ENCODE peak calls at places on chromosomes 16 and 17, in six cellular contexts. M is H1, J is mesendoderm, R is ACHN, H is ELR, T is NCI-H1930. W is an unnamed sample.

GRCh38 chr16:87541882-87542234 is 49.0 kb upstream of the ZCCHC14 start:
- DNase-seq in M (no peak), J (no peak), R (no peak), H (no peak), T (no peak), W (peak; percentile 19)

GRCh38 chr17:52159810-52160578 is 1.5 kb upstream of the CA10 start:
- DNase-seq in M (no peak), J (peak; percentile 8), R (no peak), H (no peak), T (no peak), W (no peak)

GRCh38 chr17:71828182-71828596 is 292.6 kb upstream of the SOX9 start:
- DNase-seq in M (peak; percentile 83), J (peak; percentile 98), R (no peak), H (peak; percentile 53), T (no peak), W (peak; percentile 7)

GRCh38 chr16:19294156-19294649 is 8.7 kb downstream of the CLEC19A start:
- DNase-seq in M (no peak), J (no peak), R (no peak), H (no peak), T (no peak), W (no peak)

GRCh38 chr16:30628628-30629342 is 18.6 kb upstream of the ZNF689 start:
- DNase-seq in M (peak; percentile 98), J (peak; percentile 81), R (peak; percentile 82), H (peak; percentile 84), T (peak; percentile 87), W (peak; percentile 74)

GRCh38 chr16:88686439-88687253 is at the start of gene SNAI3:
- DNase-seq in M (peak; percentile 98), J (peak; percentile 75), R (peak; percentile 85), H (peak; percentile 66), T (peak; percentile 64), W (peak; percentile 71)

GRCh38 chr17:57309479-57309878 is 53.2 kb downstream of the MSI2 start:
- DNase-seq in M (no peak), J (no peak), R (no peak), H (no peak), T (no peak), W (no peak)

GRCh38 chr17:50817142-50817751 is 18.1 kb upstream of the WFIKKN2 start:
- DNase-seq in M (peak; percentile 82), J (peak; percentile 38), R (peak; percentile 53), H (peak; percentile 61), T (peak; percentile 46), W (peak; percentile 14)

GRCh38 chr17:40415390-40415789 is 2.3 kb downstream of the TOP2A start:
- DNase-seq in M (no peak), J (peak; percentile 45), R (peak; percentile 63), H (peak; percentile 70), T (peak; percentile 16), W (peak; percentile 64)

GRCh38 chr17:50550661-50551432 is 3.9 kb downstream of the SPATA20 start:
- DNase-seq in M (peak; percentile 90), J (peak; percentile 94), R (peak; percentile 83), H (peak; percentile 86), T (peak; percentile 44), W (peak; percentile 53)

GRCh38 chr16:2150418-2151187 is 2.2 kb downstream of the RAB26 start:
- DNase-seq in M (peak; percentile 83), J (peak; percentile 94), R (peak; percentile 38), H (peak; percentile 72), T (peak; percentile 27), W (peak; percentile 19)

GRCh38 chr16:62079236-62079635 is 43.0 kb upstream of the CDH8 start:
- DNase-seq in M (no peak), J (no peak), R (no peak), H (no peak), T (no peak), W (peak; percentile 52)

GRCh38 chr16:63592852-63593251 is 1529.0 kb downstream of the CDH11 start:
- DNase-seq in M (no peak), J (no peak), R (no peak), H (no peak), T (no peak), W (no peak)

GRCh38 chr16:30551781-30552180 is 6.4 kb downstream of the ZNF764 start:
- DNase-seq in M (no peak), J (peak; percentile 72), R (no peak), H (no peak), T (no peak), W (no peak)

GRCh38 chr17:42436401-42436800 is 13.3 kb upstream of the CAVIN1 start:
- DNase-seq in M (no peak), J (no peak), R (no peak), H (peak; percentile 87), T (peak; percentile 61), W (peak; percentile 97)

GRCh38 chr16:26963109-26963508 is 103.6 kb upstream of the C16orf82 start:
- DNase-seq in M (peak; percentile 70), J (peak; percentile 77), R (peak; percentile 27), H (peak; percentile 29), T (no peak), W (no peak)

GRCh38 chr17:13140750-13141149 is 122.9 kb upstream of the ELAC2 start:
- DNase-seq in M (peak; percentile 46), J (peak; percentile 88), R (no peak), H (no peak), T (no peak), W (no peak)

GRCh38 chr16:80652441-80652840 is 111.6 kb downstream of the DYNLRB2 start:
- DNase-seq in M (no peak), J (no peak), R (no peak), H (no peak), T (no peak), W (no peak)

GRCh38 chr17:63961355-63962207 is 11.1 kb downstream of the SCN4A start:
- DNase-seq in M (peak; percentile 100), J (peak; percentile 98), R (peak; percentile 70), H (peak; percentile 74), T (peak; percentile 62), W (peak; percentile 29)

GRCh38 chr16:67021321-67021720 is 7.6 kb upstream of the CBFB start:
- DNase-seq in M (no peak), J (no peak), R (no peak), H (no peak), T (no peak), W (no peak)

GRCh38 chr17:71402661-71403141 is 718.1 kb upstream of the SOX9 start:
- DNase-seq in M (no peak), J (no peak), R (no peak), H (peak; percentile 36), T (no peak), W (no peak)

GRCh38 chr17:73782641-73783381 is 138.6 kb upstream of the SDK2 start:
- DNase-seq in M (no peak), J (peak; percentile 74), R (peak; percentile 6), H (no peak), T (no peak), W (no peak)

GRCh38 chr16:55499951-55500350 is 8.9 kb upstream of the LPCAT2 start:
- DNase-seq in M (peak; percentile 22), J (peak; percentile 43), R (peak; percentile 78), H (peak; percentile 98), T (no peak), W (peak; percentile 97)

GRCh38 chr17:82664701-82665182 is 16.5 kb upstream of the WDR45B start:
- DNase-seq in M (no peak), J (no peak), R (no peak), H (no peak), T (no peak), W (no peak)

GRCh38 chr16:47778106-47778803 is 317.1 kb downstream of the PHKB start:
- DNase-seq in M (no peak), J (peak; percentile 20), R (no peak), H (no peak), T (no peak), W (peak; percentile 51)

GRCh38 chr17:75273968-75274708 is 3.1 kb upstream of the MIF4GD start:
- DNase-seq in M (no peak), J (no peak), R (peak; percentile 48), H (peak; percentile 91), T (no peak), W (peak; percentile 50)

GRCh38 chr17:5584971-5585794 is 874 bp upstream of the NLRP1 start:
- DNase-seq in M (no peak), J (peak; percentile 81), R (peak; percentile 89), H (peak; percentile 89), T (no peak), W (peak; percentile 71)

GRCh38 chr17:64780096-64781012 is 118.2 kb upstream of the SMURF2 start:
- DNase-seq in M (peak; percentile 87), J (peak; percentile 93), R (peak; percentile 52), H (peak; percentile 54), T (no peak), W (no peak)

GRCh38 chr17:38451030-38451839 is 23.0 kb downstream of the ARHGAP23 start:
- DNase-seq in M (peak; percentile 84), J (peak; percentile 98), R (peak; percentile 29), H (peak; percentile 93), T (no peak), W (peak; percentile 49)

GRCh38 chr17:48634446-48635208 is 8.5 kb upstream of the HOXB9 start:
- DNase-seq in M (no peak), J (no peak), R (no peak), H (no peak), T (no peak), W (no peak)

GRCh38 chr17:57154896-57155295 is 69.8 kb downstream of the AKAP1 start:
- DNase-seq in M (no peak), J (no peak), R (no peak), H (no peak), T (no peak), W (no peak)

GRCh38 chr16:59604331-59604730 is 870.2 kb upstream of the GOT2 start:
- DNase-seq in M (no peak), J (no peak), R (no peak), H (peak; percentile 89), T (no peak), W (peak; percentile 72)

GRCh38 chr17:76103274-76104139 is at the start of gene EXOC7:
- DNase-seq in M (peak; percentile 98), J (peak; percentile 95), R (peak; percentile 96), H (peak; percentile 95), T (peak; percentile 98), W (peak; percentile 85)

GRCh38 chr17:44334315-44335181 is 9.9 kb upstream of the SLC25A39 start:
- DNase-seq in M (no peak), J (no peak), R (no peak), H (no peak), T (no peak), W (no peak)

GRCh38 chr16:16830973-16831372 is 452.0 kb downstream of the NPIPA7 start:
- DNase-seq in M (no peak), J (no peak), R (no peak), H (no peak), T (no peak), W (no peak)